ENCODE peak calls at places on chromosomes 13 and 19, in eight cellular contexts. One of them, this sample, is unnamed.

GRCh38 chr13:99386495-99386894 is 79.3 kb upstream of the GPR183 start:
- DNase-seq in stimulated activated CD8-positive, alpha-beta memory T cell treated with anti-CD3 and anti-CD28 coated beads, Interleukin-2, amount 100 ng/mL, for 48 hours: no peak
- DNase-seq in WTC11: no peak
- DNase-seq in colonic mucosa: no peak
- DNase-seq in T-helper 9 cell: no peak
- DNase-seq in HuH-7: no peak
- DNase-seq in SW480: no peak
- DNase-seq in NCI-H510A treated with DMSO at 0.1 percent for 48 hours: peak; percentile 18
- DNase-seq in this sample: no peak

GRCh38 chr19:32404213-32404938 is 1.2 kb upstream of the DPY19L3 start:
- DNase-seq in HuH-7: no peak
- DNase-seq in colonic mucosa: no peak
- DNase-seq in WTC11: no peak
- DNase-seq in stimulated activated CD8-positive, alpha-beta memory T cell treated with anti-CD3 and anti-CD28 coated beads, Interleukin-2, amount 100 ng/mL, for 48 hours: no peak
- DNase-seq in T-helper 9 cell: no peak
- DNase-seq in SW480: no peak
- DNase-seq in NCI-H510A treated with DMSO at 0.1 percent for 48 hours: no peak
- DNase-seq in this sample: no peak

GRCh38 chr13:67367385-67367784 is 137.2 kb upstream of the PCDH9 start:
- DNase-seq in T-helper 9 cell: no peak
- DNase-seq in stimulated activated CD8-positive, alpha-beta memory T cell treated with anti-CD3 and anti-CD28 coated beads, Interleukin-2, amount 100 ng/mL, for 48 hours: no peak
- DNase-seq in colonic mucosa: no peak
- DNase-seq in NCI-H510A treated with DMSO at 0.1 percent for 48 hours: no peak
- DNase-seq in HuH-7: no peak
- DNase-seq in SW480: no peak
- DNase-seq in WTC11: no peak
- DNase-seq in this sample: no peak

GRCh38 chr19:49113762-49114629 is at the start of gene LIN7B:
- DNase-seq in stimulated activated CD8-positive, alpha-beta memory T cell treated with anti-CD3 and anti-CD28 coated beads, Interleukin-2, amount 100 ng/mL, for 48 hours: peak; percentile 57
- DNase-seq in colonic mucosa: peak; percentile 65
- DNase-seq in HuH-7: peak; percentile 94
- DNase-seq in T-helper 9 cell: peak; percentile 71
- DNase-seq in NCI-H510A treated with DMSO at 0.1 percent for 48 hours: peak; percentile 68
- DNase-seq in WTC11: peak; percentile 60
- DNase-seq in SW480: peak; percentile 76
- DNase-seq in this sample: peak; percentile 97

GRCh38 chr19:1882089-1882785 is 3.1 kb downstream of the ABHD17A start:
- DNase-seq in SW480: no peak
- DNase-seq in stimulated activated CD8-positive, alpha-beta memory T cell treated with anti-CD3 and anti-CD28 coated beads, Interleukin-2, amount 100 ng/mL, for 48 hours: peak; percentile 54
- DNase-seq in T-helper 9 cell: peak; percentile 62
- DNase-seq in WTC11: no peak
- DNase-seq in HuH-7: no peak
- DNase-seq in colonic mucosa: no peak
- DNase-seq in NCI-H510A treated with DMSO at 0.1 percent for 48 hours: no peak
- DNase-seq in this sample: no peak

GRCh38 chr19:48815870-48816501 is 5.2 kb upstream of the BCAT2 start:
- DNase-seq in T-helper 9 cell: no peak
- DNase-seq in HuH-7: peak; percentile 71
- DNase-seq in NCI-H510A treated with DMSO at 0.1 percent for 48 hours: peak; percentile 84
- DNase-seq in colonic mucosa: no peak
- DNase-seq in SW480: peak; percentile 83
- DNase-seq in stimulated activated CD8-positive, alpha-beta memory T cell treated with anti-CD3 and anti-CD28 coated beads, Interleukin-2, amount 100 ng/mL, for 48 hours: no peak
- DNase-seq in WTC11: no peak
- DNase-seq in this sample: no peak

GRCh38 chr19:6776999-6777398 is 4.5 kb downstream of the VAV1 start:
- DNase-seq in WTC11: no peak
- DNase-seq in stimulated activated CD8-positive, alpha-beta memory T cell treated with anti-CD3 and anti-CD28 coated beads, Interleukin-2, amount 100 ng/mL, for 48 hours: no peak
- DNase-seq in NCI-H510A treated with DMSO at 0.1 percent for 48 hours: no peak
- DNase-seq in SW480: no peak
- DNase-seq in HuH-7: no peak
- DNase-seq in T-helper 9 cell: no peak
- DNase-seq in colonic mucosa: no peak
- DNase-seq in this sample: no peak

GRCh38 chr13:74708629-74709028 is 574.4 kb upstream of the KLF12 start:
- DNase-seq in NCI-H510A treated with DMSO at 0.1 percent for 48 hours: no peak
- DNase-seq in SW480: no peak
- DNase-seq in colonic mucosa: no peak
- DNase-seq in WTC11: no peak
- DNase-seq in stimulated activated CD8-positive, alpha-beta memory T cell treated with anti-CD3 and anti-CD28 coated beads, Interleukin-2, amount 100 ng/mL, for 48 hours: no peak
- DNase-seq in HuH-7: no peak
- DNase-seq in T-helper 9 cell: no peak
- DNase-seq in this sample: no peak

GRCh38 chr19:17846146-17846545 is 1.6 kb downstream of the JAK3 start:
- DNase-seq in stimulated activated CD8-positive, alpha-beta memory T cell treated with anti-CD3 and anti-CD28 coated beads, Interleukin-2, amount 100 ng/mL, for 48 hours: no peak
- DNase-seq in SW480: no peak
- DNase-seq in NCI-H510A treated with DMSO at 0.1 percent for 48 hours: no peak
- DNase-seq in colonic mucosa: no peak
- DNase-seq in WTC11: no peak
- DNase-seq in T-helper 9 cell: peak; percentile 45
- DNase-seq in HuH-7: no peak
- DNase-seq in this sample: no peak

GRCh38 chr13:53953205-53953604 is 924.6 kb downstream of the OLFM4 start:
- DNase-seq in T-helper 9 cell: no peak
- DNase-seq in stimulated activated CD8-positive, alpha-beta memory T cell treated with anti-CD3 and anti-CD28 coated beads, Interleukin-2, amount 100 ng/mL, for 48 hours: no peak
- DNase-seq in SW480: no peak
- DNase-seq in NCI-H510A treated with DMSO at 0.1 percent for 48 hours: no peak
- DNase-seq in colonic mucosa: no peak
- DNase-seq in WTC11: no peak
- DNase-seq in HuH-7: no peak
- DNase-seq in this sample: peak; percentile 48

GRCh38 chr13:92833071-92833470 is 393.5 kb upstream of the GPC6 start:
- DNase-seq in HuH-7: no peak
- DNase-seq in SW480: no peak
- DNase-seq in stimulated activated CD8-positive, alpha-beta memory T cell treated with anti-CD3 and anti-CD28 coated beads, Interleukin-2, amount 100 ng/mL, for 48 hours: no peak
- DNase-seq in WTC11: no peak
- DNase-seq in colonic mucosa: no peak
- DNase-seq in T-helper 9 cell: no peak
- DNase-seq in NCI-H510A treated with DMSO at 0.1 percent for 48 hours: peak; percentile 58
- DNase-seq in this sample: no peak

GRCh38 chr19:10929402-10929794 is 787 bp downstream of the TIMM29 start:
- DNase-seq in stimulated activated CD8-positive, alpha-beta memory T cell treated with anti-CD3 and anti-CD28 coated beads, Interleukin-2, amount 100 ng/mL, for 48 hours: no peak
- DNase-seq in colonic mucosa: peak; percentile 43
- DNase-seq in WTC11: peak; percentile 26
- DNase-seq in T-helper 9 cell: no peak
- DNase-seq in NCI-H510A treated with DMSO at 0.1 percent for 48 hours: no peak
- DNase-seq in HuH-7: no peak
- DNase-seq in SW480: no peak
- DNase-seq in this sample: no peak

GRCh38 chr13:110097013-110097412 is 209.9 kb downstream of the COL4A1 start:
- DNase-seq in T-helper 9 cell: no peak
- DNase-seq in stimulated activated CD8-positive, alpha-beta memory T cell treated with anti-CD3 and anti-CD28 coated beads, Interleukin-2, amount 100 ng/mL, for 48 hours: no peak
- DNase-seq in colonic mucosa: no peak
- DNase-seq in WTC11: no peak
- DNase-seq in NCI-H510A treated with DMSO at 0.1 percent for 48 hours: no peak
- DNase-seq in SW480: no peak
- DNase-seq in HuH-7: no peak
- DNase-seq in this sample: no peak